ENCODE peak calls at places on chromosome 6, in ten cellular contexts. One of them, this sample, is unnamed.

GRCh38 chr6:3455490-3456394 is 1.1 kb downstream of the SLC22A23 start:
- DNase-seq in left colon: peak
- DNase-seq in IMR-90: no peak
- DNase-seq in pancreas: peak
- DNase-seq in neural crest cell: peak
- DNase-seq in stimulated activated effector memory CD8-positive, alpha-beta T cell treated with anti-CD3 and anti-CD28 coated beads, Interleukin-12 subunit alpha, Interleukin-12 subunit beta, amount 100 ng/mL, for 72 hours: no peak
- DNase-seq in H7: peak
- DNase-seq in HCEC 1CT: no peak
- DNase-seq in neural progenitor cell: peak
- DNase-seq in anterior cingulate cortex: peak
- DNase-seq in this sample: no peak

GRCh38 chr6:17381429-17382147 is 11.8 kb upstream of the CAP2 start:
- DNase-seq in left colon: no peak
- DNase-seq in IMR-90: peak
- DNase-seq in pancreas: no peak
- DNase-seq in neural crest cell: no peak
- DNase-seq in stimulated activated effector memory CD8-positive, alpha-beta T cell treated with anti-CD3 and anti-CD28 coated beads, Interleukin-12 subunit alpha, Interleukin-12 subunit beta, amount 100 ng/mL, for 72 hours: no peak
- DNase-seq in H7: no peak
- DNase-seq in HCEC 1CT: peak
- DNase-seq in neural progenitor cell: no peak
- DNase-seq in anterior cingulate cortex: peak
- DNase-seq in this sample: no peak

GRCh38 chr6:72931325-72931903 is 293.9 kb downstream of the KHDC1L start:
- DNase-seq in left colon: no peak
- DNase-seq in IMR-90: no peak
- DNase-seq in pancreas: no peak
- DNase-seq in neural crest cell: no peak
- DNase-seq in stimulated activated effector memory CD8-positive, alpha-beta T cell treated with anti-CD3 and anti-CD28 coated beads, Interleukin-12 subunit alpha, Interleukin-12 subunit beta, amount 100 ng/mL, for 72 hours: no peak
- DNase-seq in H7: no peak
- DNase-seq in HCEC 1CT: no peak
- DNase-seq in neural progenitor cell: no peak
- DNase-seq in anterior cingulate cortex: no peak
- DNase-seq in this sample: no peak

GRCh38 chr6:42598300-42598699 is 34.5 kb downstream of the UBR2 start:
- DNase-seq in left colon: no peak
- DNase-seq in IMR-90: no peak
- DNase-seq in pancreas: no peak
- DNase-seq in neural crest cell: no peak
- DNase-seq in stimulated activated effector memory CD8-positive, alpha-beta T cell treated with anti-CD3 and anti-CD28 coated beads, Interleukin-12 subunit alpha, Interleukin-12 subunit beta, amount 100 ng/mL, for 72 hours: no peak
- DNase-seq in H7: no peak
- DNase-seq in HCEC 1CT: no peak
- DNase-seq in neural progenitor cell: no peak
- DNase-seq in anterior cingulate cortex: no peak
- DNase-seq in this sample: no peak

GRCh38 chr6:1395941-1396908 is 6.8 kb downstream of the FOXF2 start:
- DNase-seq in left colon: no peak
- DNase-seq in IMR-90: no peak
- DNase-seq in pancreas: no peak
- DNase-seq in neural crest cell: no peak
- DNase-seq in stimulated activated effector memory CD8-positive, alpha-beta T cell treated with anti-CD3 and anti-CD28 coated beads, Interleukin-12 subunit alpha, Interleukin-12 subunit beta, amount 100 ng/mL, for 72 hours: no peak
- DNase-seq in H7: peak
- DNase-seq in HCEC 1CT: no peak
- DNase-seq in neural progenitor cell: peak
- DNase-seq in anterior cingulate cortex: no peak
- DNase-seq in this sample: no peak

GRCh38 chr6:82364087-82365010 is 732 bp downstream of the TPBG start:
- DNase-seq in left colon: peak
- DNase-seq in IMR-90: peak
- DNase-seq in pancreas: peak
- DNase-seq in neural crest cell: peak
- DNase-seq in stimulated activated effector memory CD8-positive, alpha-beta T cell treated with anti-CD3 and anti-CD28 coated beads, Interleukin-12 subunit alpha, Interleukin-12 subunit beta, amount 100 ng/mL, for 72 hours: peak
- DNase-seq in H7: peak
- DNase-seq in HCEC 1CT: peak
- DNase-seq in neural progenitor cell: peak
- DNase-seq in anterior cingulate cortex: no peak
- DNase-seq in this sample: peak

GRCh38 chr6:101614774-101615173 is 221.3 kb downstream of the GRIK2 start:
- DNase-seq in left colon: no peak
- DNase-seq in IMR-90: peak
- DNase-seq in pancreas: no peak
- DNase-seq in neural crest cell: no peak
- DNase-seq in stimulated activated effector memory CD8-positive, alpha-beta T cell treated with anti-CD3 and anti-CD28 coated beads, Interleukin-12 subunit alpha, Interleukin-12 subunit beta, amount 100 ng/mL, for 72 hours: no peak
- DNase-seq in H7: peak
- DNase-seq in HCEC 1CT: peak
- DNase-seq in neural progenitor cell: peak
- DNase-seq in anterior cingulate cortex: no peak
- DNase-seq in this sample: no peak

GRCh38 chr6:77425216-77425615 is 38.1 kb downstream of the HTR1B start:
- DNase-seq in left colon: no peak
- DNase-seq in IMR-90: no peak
- DNase-seq in pancreas: no peak
- DNase-seq in neural crest cell: no peak
- DNase-seq in stimulated activated effector memory CD8-positive, alpha-beta T cell treated with anti-CD3 and anti-CD28 coated beads, Interleukin-12 subunit alpha, Interleukin-12 subunit beta, amount 100 ng/mL, for 72 hours: no peak
- DNase-seq in H7: no peak
- DNase-seq in HCEC 1CT: no peak
- DNase-seq in neural progenitor cell: no peak
- DNase-seq in anterior cingulate cortex: no peak
- DNase-seq in this sample: no peak

GRCh38 chr6:27426045-27426620 is 37.6 kb downstream of the ZNF391 start:
- DNase-seq in left colon: no peak
- DNase-seq in IMR-90: no peak
- DNase-seq in pancreas: no peak
- DNase-seq in neural crest cell: no peak
- DNase-seq in stimulated activated effector memory CD8-positive, alpha-beta T cell treated with anti-CD3 and anti-CD28 coated beads, Interleukin-12 subunit alpha, Interleukin-12 subunit beta, amount 100 ng/mL, for 72 hours: no peak
- DNase-seq in H7: no peak
- DNase-seq in HCEC 1CT: no peak
- DNase-seq in neural progenitor cell: no peak
- DNase-seq in anterior cingulate cortex: peak
- DNase-seq in this sample: no peak